ENCODE peak calls at places on chromosomes 6 and 20, in eight cellular contexts. K is left lung, S is thoracic aorta, M is cardiac fibroblast, E is heart right ventricle, F is endothelial cell, P is heart left ventricle, G is SK-N-SH. U is an unnamed sample.
A peak's percentile ranks its signal among the peaks of the same experiment; 100 is the strongest.

GRCh38 chr6:156857573-156857972 is 80.4 kb downstream of the ARID1B start:
- DNase-seq in K (no peak), S (no peak), M (peak; percentile 78), E (no peak), F (no peak), P (no peak), G (no peak), U (no peak)

GRCh38 chr6:135129139-135129867 is 51.8 kb upstream of the MYB start:
- DNase-seq in K (no peak), S (no peak), M (no peak), E (no peak), F (no peak), P (no peak), G (no peak), U (no peak)

GRCh38 chr6:2959909-2960719 is 11.3 kb downstream of the SERPINB6 start:
- DNase-seq in K (no peak), S (no peak), M (peak; percentile 81), E (no peak), F (no peak), P (no peak), G (no peak), U (no peak)

GRCh38 chr20:50108571-50109235 is 4.2 kb downstream of the UBE2V1 start:
- DNase-seq in K (no peak), S (no peak), M (no peak), E (no peak), F (no peak), P (no peak), G (no peak), U (no peak)

GRCh38 chr6:35140991-35141720 is at the start of gene TCP11:
- DNase-seq in K (peak; percentile 82), S (no peak), M (no peak), E (peak; percentile 15), F (no peak), P (peak; percentile 75), G (peak; percentile 26), U (no peak)

GRCh38 chr6:156427345-156427744 is 349.8 kb upstream of the ARID1B start:
- DNase-seq in K (no peak), S (peak; percentile 38), M (peak; percentile 91), E (peak; percentile 37), F (no peak), P (no peak), G (no peak), U (no peak)

GRCh38 chr6:11702039-11702795 is 76.4 kb downstream of the ADTRP start:
- DNase-seq in K (no peak), S (no peak), M (peak; percentile 74), E (no peak), F (no peak), P (no peak), G (no peak), U (no peak)

GRCh38 chr6:100186552-100186951 is 192.5 kb upstream of the MCHR2 start:
- DNase-seq in K (no peak), S (no peak), M (peak; percentile 11), E (no peak), F (no peak), P (no peak), G (no peak), U (no peak)

GRCh38 chr6:26234421-26235239 is 130.4 kb upstream of the BTN3A2 start:
- DNase-seq in K (peak; percentile 79), S (no peak), M (peak; percentile 91), E (peak; percentile 54), F (peak; percentile 50), P (peak; percentile 70), G (peak; percentile 73), U (no peak)

GRCh38 chr6:11366183-11366933 is 133.9 kb upstream of the NEDD9 start:
- DNase-seq in K (no peak), S (no peak), M (peak; percentile 38), E (no peak), F (no peak), P (no peak), G (no peak), U (peak; percentile 70)

GRCh38 chr6:135182993-135183531 is 2.0 kb downstream of the MYB start:
- DNase-seq in K (peak; percentile 91), S (no peak), M (no peak), E (no peak), F (peak; percentile 14), P (peak; percentile 65), G (no peak), U (no peak)

GRCh38 chr20:10433014-10433622 is 904 bp downstream of the MKKS start:
- DNase-seq in K (peak; percentile 78), S (no peak), M (peak; percentile 25), E (no peak), F (no peak), P (peak; percentile 57), G (peak; percentile 35), U (no peak)

GRCh38 chr6:117494283-117494682 is 11.8 kb downstream of the DCBLD1 start:
- DNase-seq in K (no peak), S (no peak), M (peak; percentile 53), E (no peak), F (no peak), P (no peak), G (no peak), U (no peak)

GRCh38 chr20:46894579-46894958 is at the start of gene EYA2:
- DNase-seq in K (no peak), S (no peak), M (no peak), E (no peak), F (peak; percentile 26), P (peak; percentile 63), G (peak; percentile 72), U (no peak)

GRCh38 chr6:134425521-134426316 is 107.8 kb upstream of the SGK1 start:
- DNase-seq in K (no peak), S (no peak), M (peak; percentile 67), E (no peak), F (no peak), P (no peak), G (no peak), U (no peak)

GRCh38 chr20:53875452-53875851 is 194.9 kb downstream of the BCAS1 start:
- DNase-seq in K (peak; percentile 89), S (no peak), M (no peak), E (no peak), F (no peak), P (no peak), G (no peak), U (peak; percentile 91)

GRCh38 chr6:159008656-159009288 is 8.8 kb upstream of the RSPH3 start:
- DNase-seq in K (no peak), S (no peak), M (peak; percentile 50), E (no peak), F (no peak), P (no peak), G (peak; percentile 8), U (no peak)

GRCh38 chr6:151647871-151648639 is 154.2 kb downstream of the CCDC170 start:
- DNase-seq in K (no peak), S (no peak), M (peak; percentile 16), E (no peak), F (peak; percentile 15), P (no peak), G (no peak), U (no peak)

GRCh38 chr6:125170376-125170775 is 16.8 kb downstream of the TPD52L1 start:
- DNase-seq in K (no peak), S (no peak), M (peak; percentile 74), E (no peak), F (no peak), P (no peak), G (no peak), U (no peak)

GRCh38 chr6:159092631-159093030 is 47.8 kb upstream of the TAGAP start:
- DNase-seq in K (no peak), S (no peak), M (peak; percentile 9), E (no peak), F (no peak), P (no peak), G (no peak), U (peak; percentile 78)

GRCh38 chr20:63505281-63505680 is 6.4 kb upstream of the EEF1A2 start:
- DNase-seq in K (no peak), S (no peak), M (no peak), E (no peak), F (no peak), P (no peak), G (no peak), U (no peak)

GRCh38 chr6:26016326-26017275 is 54.0 kb downstream of the TRIM38 start:
- DNase-seq in K (peak; percentile 76), S (no peak), M (peak; percentile 25), E (peak; percentile 44), F (no peak), P (peak; percentile 71), G (no peak), U (no peak)

GRCh38 chr20:25073544-25073943 is 8.4 kb downstream of the VSX1 start:
- DNase-seq in K (no peak), S (no peak), M (no peak), E (no peak), F (no peak), P (no peak), G (no peak), U (no peak)

GRCh38 chr20:39225978-39226377 is 263.8 kb downstream of the DHX35 start:
- DNase-seq in K (no peak), S (no peak), M (no peak), E (no peak), F (no peak), P (no peak), G (no peak), U (no peak)
- TF ChIP-seq CTCF in K (no peak), S (no peak), M (no peak), E (no peak), F (no peak), P (no peak), G (no peak), U (no peak)

GRCh38 chr6:14316911-14317535 is 199.5 kb downstream of the CD83 start:
- DNase-seq in K (no peak), S (no peak), M (no peak), E (no peak), F (no peak), P (no peak), G (peak; percentile 22), U (no peak)
- TF ChIP-seq CTCF in K (no peak), S (no peak), M (no peak), E (no peak), F (no peak), P (no peak), G (no peak), U (no peak)

GRCh38 chr6:16527691-16528090 is 233.6 kb downstream of the ATXN1 start:
- DNase-seq in K (no peak), S (no peak), M (no peak), E (no peak), F (no peak), P (no peak), G (no peak), U (no peak)
- TF ChIP-seq CTCF in K (no peak), S (no peak), M (no peak), E (no peak), F (no peak), P (no peak), G (no peak), U (no peak)

GRCh38 chr6:143339223-143339622 is 111.3 kb downstream of the ADAT2 start:
- DNase-seq in K (no peak), S (no peak), M (no peak), E (no peak), F (no peak), P (no peak), G (no peak), U (no peak)

GRCh38 chr6:143333749-143334520 is 116.6 kb downstream of the ADAT2 start:
- DNase-seq in K (no peak), S (no peak), M (no peak), E (no peak), F (no peak), P (no peak), G (no peak), U (no peak)

GRCh38 chr6:143336446-143337152 is 113.9 kb downstream of the ADAT2 start:
- DNase-seq in K (no peak), S (no peak), M (peak; percentile 71), E (no peak), F (no peak), P (no peak), G (no peak), U (no peak)

GRCh38 chr6:143335865-143336264 is 114.6 kb downstream of the ADAT2 start:
- DNase-seq in K (no peak), S (no peak), M (no peak), E (no peak), F (no peak), P (no peak), G (no peak), U (no peak)

GRCh38 chr6:143337201-143337949 is 113.1 kb downstream of the ADAT2 start:
- DNase-seq in K (peak; percentile 72), S (no peak), M (peak; percentile 30), E (peak; percentile 18), F (peak; percentile 77), P (peak; percentile 72), G (peak; percentile 48), U (no peak)
- TF ChIP-seq CTCF in K (peak; percentile 42), S (peak; percentile 32), M (peak; percentile 55), E (peak; percentile 51), F (peak; percentile 70), P (peak; percentile 56), G (peak; percentile 54), U (peak; percentile 48)